ENCODE peak calls at places on chromosome 17, in nine cellular contexts. L is tibial artery; B is cardiac muscle cell; C is naive thymus-derived CD4-positive, alpha-beta T cell; W is colonic mucosa; P is mammary epithelial cell; V is heart right ventricle; F is CD8-positive, alpha-beta T cell; E is upper lobe of right lung. O is an unnamed sample.

GRCh38 chr17:41456206-41456605 is 11.0 kb downstream of the KRT32 start:
- DNase-seq in L (no peak), B (no peak), C (no peak), W (no peak), P (no peak), V (no peak), F (no peak), E (no peak), O (no peak)

GRCh38 chr17:32009262-32009542 is 2.0 kb downstream of the LRRC37B start:
- DNase-seq in L (no peak), B (no peak), C (no peak), W (no peak), P (no peak), V (no peak), F (no peak), E (no peak), O (no peak)

GRCh38 chr17:28983286-28984240 is 22.3 kb downstream of the SEZ6 start:
- DNase-seq in L (no peak), B (no peak), C (no peak), W (no peak), P (no peak), V (no peak), F (no peak), E (no peak), O (peak)

GRCh38 chr17:65678534-65678933 is 117.1 kb upstream of the AXIN2 start:
- DNase-seq in L (no peak), B (peak), C (no peak), W (no peak), P (no peak), V (no peak), F (no peak), E (no peak), O (peak)

GRCh38 chr17:47736501-47737211 is 3.6 kb downstream of the TBX21 start:
- DNase-seq in L (no peak), B (no peak), C (peak), W (no peak), P (no peak), V (no peak), F (no peak), E (peak), O (no peak)

GRCh38 chr17:17019891-17020456 is 22.3 kb upstream of the MPRIP start:
- DNase-seq in L (no peak), B (no peak), C (no peak), W (no peak), P (peak), V (no peak), F (no peak), E (peak), O (no peak)

GRCh38 chr17:41919165-41919817 is 540 bp upstream of the ACLY start:
- DNase-seq in L (peak), B (no peak), C (no peak), W (peak), P (no peak), V (no peak), F (peak), E (no peak), O (no peak)

GRCh38 chr17:48322060-48322459 is 108.0 kb downstream of the SKAP1 start:
- DNase-seq in L (no peak), B (no peak), C (no peak), W (no peak), P (no peak), V (no peak), F (no peak), E (no peak), O (no peak)

GRCh38 chr17:78046923-78047322 is 81.6 kb downstream of the TMC6 start:
- DNase-seq in L (no peak), B (no peak), C (no peak), W (no peak), P (peak), V (no peak), F (no peak), E (no peak), O (peak)

GRCh38 chr17:31489295-31490018 is 98.0 kb downstream of the RAB11FIP4 start:
- DNase-seq in L (no peak), B (no peak), C (no peak), W (peak), P (no peak), V (no peak), F (no peak), E (peak), O (no peak)

GRCh38 chr17:69331746-69332145 is 4.8 kb upstream of the ABCA5 start:
- DNase-seq in L (no peak), B (no peak), C (no peak), W (no peak), P (no peak), V (no peak), F (no peak), E (no peak), O (no peak)

GRCh38 chr17:77287432-77288068 is 146.8 kb downstream of the SEC14L1 start:
- DNase-seq in L (no peak), B (peak), C (no peak), W (peak), P (peak), V (peak), F (no peak), E (no peak), O (peak)

GRCh38 chr17:30117548-30118155 is 1.0 kb downstream of the NSRP1 start:
- DNase-seq in L (no peak), B (no peak), C (no peak), W (no peak), P (no peak), V (no peak), F (no peak), E (no peak), O (peak)

GRCh38 chr17:2903193-2903974 is 107.1 kb downstream of the RAP1GAP2 start:
- DNase-seq in L (no peak), B (no peak), C (no peak), W (no peak), P (no peak), V (no peak), F (no peak), E (no peak), O (no peak)

GRCh38 chr17:80432961-80433550 is 18.1 kb downstream of the ENDOV start:
- DNase-seq in L (no peak), B (no peak), C (no peak), W (no peak), P (no peak), V (no peak), F (no peak), E (no peak), O (no peak)

GRCh38 chr17:78535285-78536197 is 41.7 kb downstream of the DNAH17 start:
- DNase-seq in L (no peak), B (no peak), C (no peak), W (no peak), P (peak), V (no peak), F (no peak), E (peak), O (no peak)

GRCh38 chr17:38329808-38330730 is 13.7 kb downstream of the GPR179 start:
- DNase-seq in L (no peak), B (no peak), C (no peak), W (no peak), P (no peak), V (no peak), F (no peak), E (peak), O (no peak)

GRCh38 chr17:16304832-16305231 is 48.4 kb downstream of the CENPV start:
- DNase-seq in L (no peak), B (peak), C (no peak), W (no peak), P (no peak), V (no peak), F (no peak), E (no peak), O (peak)

GRCh38 chr17:79706931-79707382 is 23.8 kb upstream of the ENPP7 start:
- DNase-seq in L (no peak), B (no peak), C (no peak), W (no peak), P (no peak), V (no peak), F (no peak), E (no peak), O (peak)

GRCh38 chr17:79632432-79632735 is 21.5 kb upstream of the RBFOX3 start:
- DNase-seq in L (peak), B (no peak), C (no peak), W (no peak), P (no peak), V (no peak), F (no peak), E (peak), O (peak)

GRCh38 chr17:73151888-73152633 is 12.7 kb upstream of the SSTR2 start:
- DNase-seq in L (no peak), B (no peak), C (no peak), W (no peak), P (no peak), V (no peak), F (no peak), E (no peak), O (no peak)

GRCh38 chr17:68394608-68395331 is 62.5 kb downstream of the WIPI1 start:
- DNase-seq in L (no peak), B (no peak), C (no peak), W (peak), P (no peak), V (no peak), F (no peak), E (no peak), O (no peak)

GRCh38 chr17:66701462-66701861 is 133.5 kb upstream of the CACNG5 start:
- DNase-seq in L (no peak), B (no peak), C (no peak), W (no peak), P (no peak), V (no peak), F (no peak), E (no peak), O (no peak)
- H3K27ac ChIP-seq in L (no peak), B (no peak), C (no peak), W (no peak), P (no peak), V (no peak), F (no peak), E (no peak), O (no peak)

DNA sequence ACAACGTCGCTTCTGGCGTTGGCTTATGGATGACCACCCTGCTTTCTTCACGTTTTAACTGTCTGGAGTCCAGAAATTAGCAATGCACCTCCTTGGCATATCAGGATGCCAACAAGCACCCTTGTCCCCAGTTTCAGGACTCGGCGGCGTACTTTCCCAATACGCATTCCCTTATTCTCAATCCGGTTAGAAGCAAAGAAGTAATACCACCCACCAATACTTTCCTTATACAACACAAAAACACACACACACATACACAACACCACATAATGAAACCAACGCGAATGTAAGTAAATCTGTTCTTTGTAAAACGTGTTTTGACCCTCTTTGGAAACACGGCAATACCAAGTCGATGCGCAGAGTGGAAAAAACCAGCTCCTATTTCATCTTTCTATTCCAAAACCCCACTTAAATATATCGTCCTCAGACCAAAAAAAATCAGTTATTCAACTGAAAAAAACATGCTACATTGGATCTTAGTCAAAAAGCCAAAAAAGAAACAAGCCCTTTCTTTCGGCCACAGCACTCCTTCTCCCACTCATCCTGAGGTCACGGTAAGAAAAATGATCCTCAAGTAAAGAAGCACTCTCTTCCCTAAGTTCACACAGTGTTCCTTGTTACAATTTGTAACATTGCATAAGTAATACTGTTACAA is 31.1 kb upstream of the ARL4D start:
- DNase-seq in L (no peak), B (peak), C (peak), W (no peak), P (peak), V (no peak), F (no peak), E (no peak), O (peak)
- H3K4me3 ChIP-seq in L (peak), B (peak), C (peak), W (peak), P (no peak), V (peak), F (peak), E (peak), O (peak)

GRCh38 chr17:39450051-39450450 is 1.0 kb downstream of the MED1 start:
- DNase-seq in L (no peak), B (no peak), C (no peak), W (no peak), P (no peak), V (no peak), F (no peak), E (peak), O (no peak)
- H3K27ac ChIP-seq in L (no peak), B (peak), C (peak), W (no peak), P (peak), V (no peak), F (no peak), E (no peak), O (peak)

DNA sequence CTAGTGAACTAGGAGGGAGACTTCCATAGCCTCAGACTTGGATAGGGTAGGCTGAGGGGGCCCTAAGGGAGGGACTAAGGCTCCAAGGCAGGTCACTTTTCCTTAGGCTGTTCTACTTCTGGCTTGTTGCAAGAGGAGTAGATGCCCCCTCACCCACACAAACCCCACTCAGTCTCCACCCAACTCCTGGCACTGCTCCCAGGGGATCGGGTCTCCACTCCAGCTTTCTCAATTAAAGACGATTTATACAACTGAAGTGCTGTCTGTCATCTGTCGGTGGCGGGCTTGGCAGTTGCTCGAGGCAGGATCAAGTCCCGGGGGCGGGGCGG is 215 bp upstream of the CHRNB1 start:
- DNase-seq in L (no peak), B (no peak), C (no peak), W (no peak), P (no peak), V (no peak), F (no peak), E (no peak), O (no peak)
- H3K4me3 ChIP-seq in L (peak), B (peak), C (no peak), W (peak), P (no peak), V (peak), F (no peak), E (peak), O (peak)

GRCh38 chr17:60422162-60422665 is at the start of gene CHCT1:
- DNase-seq in L (no peak), B (no peak), C (no peak), W (no peak), P (no peak), V (no peak), F (no peak), E (peak), O (no peak)
- H3K27ac ChIP-seq in L (peak), B (no peak), C (peak), W (no peak), P (no peak), V (no peak), F (peak), E (peak), O (no peak)

O was measured in SJCRH30.